ENCODE peak calls at places on chromosomes 16 and 17, in five cellular contexts. H, M, Q, B and N are unnamed samples.

GRCh38 chr16:15948532-15949209 is 745 bp upstream of the ABCC1 start:
- DNase-seq in H (no peak), M (no peak), Q (no peak), B (no peak), N (no peak)

GRCh38 chr16:73382921-73383594 is 335.1 kb upstream of the ZFHX3 start:
- DNase-seq in H (no peak), M (no peak), Q (no peak), B (no peak), N (no peak)

GRCh38 chr16:67181346-67181745 is 2.4 kb downstream of the MATCAP1 start:
- DNase-seq in H (no peak), M (no peak), Q (no peak), B (no peak), N (no peak)

GRCh38 chr16:88914750-88915368 is 48.4 kb upstream of the PABPN1L start:
- DNase-seq in H (no peak), M (no peak), Q (no peak), B (no peak), N (no peak)

GRCh38 chr17:63698886-63699637 is 863 bp downstream of the LIMD2 start:
- DNase-seq in H (no peak), M (no peak), Q (no peak), B (peak; percentile 59), N (no peak)

GRCh38 chr17:55413825-55414489 is 7.7 kb downstream of the MMD start:
- DNase-seq in H (no peak), M (no peak), Q (no peak), B (no peak), N (no peak)

GRCh38 chr17:46178550-46179198 is 14.6 kb downstream of the KANSL1 start:
- DNase-seq in H (no peak), M (no peak), Q (no peak), B (no peak), N (no peak)

GRCh38 chr17:2271985-2272702 is 31.4 kb downstream of the SMG6 start:
- DNase-seq in H (no peak), M (no peak), Q (no peak), B (no peak), N (no peak)

GRCh38 chr16:11868412-11868980 is 17.2 kb upstream of the RSL1D1 start:
- DNase-seq in H (no peak), M (no peak), Q (no peak), B (no peak), N (no peak)

GRCh38 chr16:68995011-68995504 is 110.4 kb upstream of the HAS3 start:
- DNase-seq in H (peak; percentile 31), M (peak; percentile 19), Q (peak; percentile 80), B (no peak), N (no peak)

GRCh38 chr16:76182092-76182635 is 95.0 kb upstream of the CNTNAP4 start:
- DNase-seq in H (no peak), M (no peak), Q (no peak), B (no peak), N (no peak)

GRCh38 chr17:61431594-61432311 is 20.5 kb upstream of the TBX4 start:
- DNase-seq in H (no peak), M (no peak), Q (no peak), B (no peak), N (no peak)

GRCh38 chr16:66441586-66442375 is 14.7 kb downstream of the BEAN1 start:
- DNase-seq in H (no peak), M (no peak), Q (no peak), B (no peak), N (no peak)

GRCh38 chr17:16994626-16995025 is 22.7 kb upstream of the TNFRSF13B start:
- DNase-seq in H (no peak), M (no peak), Q (no peak), B (no peak), N (no peak)
- TF ChIP-seq JUND in H (no peak), M (no peak), Q (no peak), B (no peak), N (no peak)

DNA sequence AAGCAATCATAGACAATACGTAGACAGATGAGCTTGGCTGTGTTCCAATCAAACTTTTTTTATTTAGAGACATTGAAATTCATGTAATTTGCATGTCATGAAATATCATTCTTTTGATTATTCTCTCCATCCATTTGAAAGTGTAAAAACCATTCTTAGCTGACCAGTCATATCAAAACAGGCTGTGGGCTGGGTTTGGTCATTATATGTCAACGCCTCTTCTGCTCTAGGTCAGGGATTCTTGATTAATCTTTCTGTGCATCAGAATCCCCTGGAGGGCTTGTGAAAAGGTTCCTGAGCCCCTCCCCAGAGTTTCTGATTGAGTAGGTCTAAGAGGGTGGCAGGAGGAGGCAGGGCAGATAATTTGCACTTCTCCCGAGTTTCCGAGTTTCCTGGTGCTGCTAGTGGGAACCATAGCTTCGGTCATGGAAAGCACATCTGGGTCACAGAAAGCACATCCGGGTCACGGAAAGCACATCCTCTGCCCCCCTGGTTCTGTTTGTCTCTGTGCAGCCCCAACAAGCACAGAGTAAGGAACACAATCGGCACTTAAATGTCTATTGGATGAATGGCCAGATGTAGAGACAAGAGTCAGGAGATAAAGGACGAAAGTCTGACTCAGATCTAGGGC is 16.4 kb downstream of the PIMREG start:
- DNase-seq in H (no peak), M (no peak), Q (no peak), B (no peak), N (no peak)
- TF ChIP-seq JUND in H (no peak), M (no peak), Q (no peak), B (no peak), N (no peak)

GRCh38 chr17:79086609-79087427 is 12.2 kb downstream of the ENGASE start:
- DNase-seq in H (no peak), M (no peak), Q (no peak), B (no peak), N (no peak)

GRCh38 chr17:79085921-79086551 is 11.4 kb downstream of the ENGASE start:
- DNase-seq in H (no peak), M (no peak), Q (no peak), B (no peak), N (no peak)

GRCh38 chr17:79088997-79089328 is 14.3 kb downstream of the ENGASE start:
- DNase-seq in H (no peak), M (no peak), Q (no peak), B (no peak), N (no peak)

GRCh38 chr17:79088266-79088996 is 13.8 kb downstream of the ENGASE start:
- DNase-seq in H (no peak), M (no peak), Q (no peak), B (no peak), N (no peak)

DNA sequence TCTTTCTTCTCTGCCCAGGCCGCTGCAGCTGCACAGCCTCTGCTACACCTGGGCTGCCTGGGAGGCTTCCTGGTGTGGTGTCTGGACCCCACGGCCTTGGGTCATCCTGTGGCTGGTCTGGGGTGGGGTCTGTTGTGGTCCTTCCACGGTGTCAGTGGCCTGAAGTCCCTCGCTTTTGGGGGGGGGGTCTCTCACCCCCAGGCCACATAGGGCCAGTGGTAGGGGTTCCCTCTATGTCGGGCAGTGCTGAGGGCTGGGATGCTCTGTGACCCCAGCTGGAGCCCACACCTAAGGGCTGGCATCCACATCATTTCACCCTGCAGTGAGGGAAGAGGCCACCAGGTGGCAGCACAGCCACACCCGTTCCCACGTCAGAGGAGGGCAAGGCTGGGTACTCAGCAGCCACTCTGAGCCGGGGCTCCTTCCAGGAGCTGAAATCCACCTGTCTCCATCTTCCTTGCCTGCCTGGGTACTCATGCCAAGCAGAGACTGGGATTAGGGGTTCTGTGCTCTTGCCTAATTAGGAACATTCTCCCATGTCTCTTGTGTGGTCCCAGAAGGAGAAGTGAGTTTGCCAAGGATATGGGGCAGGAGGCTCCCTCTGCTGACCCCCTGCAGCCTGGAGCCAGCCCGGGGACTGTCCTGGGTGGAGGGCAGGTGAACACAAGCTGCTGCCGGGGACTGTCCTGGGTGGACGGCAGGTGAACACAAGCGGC is 13.0 kb downstream of the ENGASE start:
- DNase-seq in H (no peak), M (peak; percentile 97), Q (peak; percentile 31), B (no peak), N (peak; percentile 76)
- TF ChIP-seq JUND in H (no peak), M (no peak), Q (no peak), B (no peak), N (no peak)

GRCh38 chr17:30291571-30292489 is at the start of gene BLMH:
- DNase-seq in H (peak; percentile 39), M (peak; percentile 94), Q (no peak), B (no peak), N (peak; percentile 76)
- TF ChIP-seq JUND in H (peak; percentile 39), M (peak; percentile 33), Q (peak; percentile 25), B (peak; percentile 14), N (no peak)